ENCODE peak calls at places on chromosomes 4 and X, in nine cellular contexts. N, I, R, A, D, G, Q, S and W are unnamed samples.

GRCh38 chr4:114364857-114365256 is 233.8 kb upstream of the UGT8 start:
- DNase-seq in N (no peak), I (peak), R (no peak), A (peak), D (peak), G (peak), Q (no peak), S (no peak), W (no peak)

GRCh38 chrX:56572975-56573374 is 9.5 kb downstream of the UBQLN2 start:
- DNase-seq in N (no peak), I (no peak), R (no peak), A (no peak), D (no peak), G (no peak), Q (no peak), S (no peak), W (no peak)

GRCh38 chr4:4216668-4217067 is 10.1 kb downstream of the OTOP1 start:
- DNase-seq in N (no peak), I (peak), R (no peak), A (no peak), D (no peak), G (peak), Q (no peak), S (no peak), W (no peak)

GRCh38 chr4:147772056-147772455 is 40.2 kb downstream of the ARHGAP10 start:
- DNase-seq in N (peak), I (no peak), R (no peak), A (no peak), D (no peak), G (no peak), Q (no peak), S (no peak), W (no peak)

GRCh38 chrX:39577206-39577605 is 520.6 kb downstream of the BCOR start:
- DNase-seq in N (no peak), I (peak), R (no peak), A (no peak), D (peak), G (no peak), Q (no peak), S (no peak), W (no peak)

GRCh38 chrX:112784692-112785091 is 55.9 kb downstream of the AMOT start:
- DNase-seq in N (no peak), I (no peak), R (no peak), A (no peak), D (no peak), G (no peak), Q (no peak), S (no peak), W (no peak)

GRCh38 chr4:56671860-56672259 is 9.2 kb downstream of the HOPX start:
- DNase-seq in N (no peak), I (no peak), R (no peak), A (no peak), D (peak), G (peak), Q (no peak), S (no peak), W (no peak)

GRCh38 chr4:141702472-141703182 is 66.2 kb downstream of the IL15 start:
- DNase-seq in N (no peak), I (no peak), R (no peak), A (no peak), D (peak), G (peak), Q (peak), S (peak), W (no peak)

GRCh38 chr4:62640296-62640695 is 1440.2 kb downstream of the ADGRL3 start:
- DNase-seq in N (no peak), I (no peak), R (no peak), A (no peak), D (no peak), G (no peak), Q (no peak), S (no peak), W (no peak)

GRCh38 chr4:144647095-144647959 is 1.4 kb downstream of the HHIP start:
- DNase-seq in N (no peak), I (peak), R (no peak), A (no peak), D (peak), G (peak), Q (peak), S (no peak), W (peak)

GRCh38 chrX:148940411-148940996 is 440.1 kb downstream of the AFF2 start:
- DNase-seq in N (no peak), I (no peak), R (no peak), A (no peak), D (no peak), G (peak), Q (no peak), S (no peak), W (no peak)

GRCh38 chr4:101346312-101346561 is 1.1 kb downstream of the PPP3CA start:
- DNase-seq in N (no peak), I (no peak), R (peak), A (no peak), D (no peak), G (no peak), Q (no peak), S (no peak), W (no peak)

GRCh38 chr4:1843852-1844251 is 12.1 kb downstream of the LETM1 start:
- DNase-seq in N (no peak), I (no peak), R (peak), A (no peak), D (peak), G (peak), Q (no peak), S (no peak), W (no peak)

GRCh38 chr4:168856312-168856711 is 153.7 kb downstream of the CBR4 start:
- DNase-seq in N (no peak), I (peak), R (no peak), A (peak), D (peak), G (peak), Q (no peak), S (no peak), W (no peak)

GRCh38 chr4:170529760-170530440 is 440.1 kb upstream of the AADAT start:
- DNase-seq in N (no peak), I (no peak), R (no peak), A (no peak), D (no peak), G (no peak), Q (no peak), S (no peak), W (no peak)

DNA sequence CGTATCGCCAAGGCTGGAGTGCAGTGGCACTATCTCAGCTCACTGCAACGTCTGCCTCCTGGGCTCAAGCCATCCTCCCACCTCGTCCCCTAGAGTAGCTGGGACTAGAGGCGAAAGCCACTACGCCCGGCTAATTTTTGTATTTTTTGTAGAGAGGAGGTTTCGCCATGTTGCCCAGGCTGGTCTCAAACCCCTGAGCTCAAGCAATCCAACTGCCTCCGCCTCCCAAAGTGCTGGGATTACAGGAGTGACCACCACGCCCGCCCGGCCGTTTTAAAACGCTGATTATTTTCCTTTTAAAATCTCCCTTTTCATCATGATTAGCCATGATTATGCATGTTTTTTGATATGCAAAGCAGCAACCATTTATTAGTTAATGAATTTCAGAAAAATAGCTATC is 2.2 kb downstream of the N4BP2 start:
- DNase-seq in N (no peak), I (no peak), R (no peak), A (no peak), D (no peak), G (no peak), Q (no peak), S (peak), W (no peak)
- H3K4me3 ChIP-seq in N (no peak), I (peak), R (no peak), A (peak), D (peak), G (peak), Q (no peak), S (no peak), W (no peak)

GRCh38 chr4:181830404-181831035 is 412.7 kb upstream of the TENM3 start:
- DNase-seq in N (no peak), I (no peak), R (no peak), A (no peak), D (no peak), G (no peak), Q (no peak), S (no peak), W (no peak)
- H3K4me3 ChIP-seq in N (no peak), I (no peak), R (no peak), A (no peak), D (no peak), G (no peak), Q (no peak), S (no peak), W (no peak)

DNA sequence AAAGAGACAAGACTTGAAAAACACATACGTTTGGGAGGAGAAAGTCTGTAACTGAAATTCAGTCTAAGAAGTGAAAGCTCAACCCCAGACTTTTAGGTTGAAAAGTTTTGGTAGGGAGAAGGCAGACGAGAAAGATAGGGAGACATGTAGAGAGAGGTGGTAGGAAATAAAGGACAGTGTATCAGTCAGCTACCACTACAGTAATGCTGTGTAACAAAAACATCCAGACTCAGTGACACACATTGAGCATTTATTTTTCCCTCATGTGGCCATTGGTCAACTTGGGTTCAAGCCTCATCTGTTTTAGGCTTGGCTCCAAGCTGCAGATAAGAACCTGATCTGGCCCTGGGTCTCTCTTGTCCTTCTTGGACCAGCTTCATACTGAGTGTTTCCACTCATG is 26.9 kb downstream of the CCKAR start:
- DNase-seq in N (no peak), I (no peak), R (no peak), A (no peak), D (no peak), G (no peak), Q (no peak), S (no peak), W (no peak)
- H3K4me3 ChIP-seq in N (no peak), I (no peak), R (no peak), A (no peak), D (no peak), G (no peak), Q (no peak), S (no peak), W (no peak)

GRCh38 chr4:10096201-10096975 is 20.2 kb downstream of the WDR1 start:
- DNase-seq in N (peak), I (peak), R (peak), A (peak), D (peak), G (peak), Q (peak), S (no peak), W (no peak)
- H3K4me3 ChIP-seq in N (no peak), I (peak), R (no peak), A (no peak), D (no peak), G (no peak), Q (no peak), S (no peak), W (no peak)

GRCh38 chrX:69539437-69539836 is 35.3 kb downstream of the NALF2 start:
- DNase-seq in N (no peak), I (no peak), R (no peak), A (no peak), D (no peak), G (no peak), Q (no peak), S (peak), W (no peak)

GRCh38 chrX:69535661-69536060 is 31.5 kb downstream of the NALF2 start:
- DNase-seq in N (no peak), I (no peak), R (no peak), A (no peak), D (no peak), G (no peak), Q (no peak), S (peak), W (no peak)

GRCh38 chrX:69541959-69542358 is 37.8 kb downstream of the NALF2 start:
- DNase-seq in N (no peak), I (no peak), R (no peak), A (no peak), D (no peak), G (no peak), Q (no peak), S (no peak), W (no peak)

GRCh38 chrX:69543572-69543971 is 39.4 kb downstream of the NALF2 start:
- DNase-seq in N (no peak), I (no peak), R (no peak), A (no peak), D (no peak), G (no peak), Q (no peak), S (no peak), W (no peak)

DNA sequence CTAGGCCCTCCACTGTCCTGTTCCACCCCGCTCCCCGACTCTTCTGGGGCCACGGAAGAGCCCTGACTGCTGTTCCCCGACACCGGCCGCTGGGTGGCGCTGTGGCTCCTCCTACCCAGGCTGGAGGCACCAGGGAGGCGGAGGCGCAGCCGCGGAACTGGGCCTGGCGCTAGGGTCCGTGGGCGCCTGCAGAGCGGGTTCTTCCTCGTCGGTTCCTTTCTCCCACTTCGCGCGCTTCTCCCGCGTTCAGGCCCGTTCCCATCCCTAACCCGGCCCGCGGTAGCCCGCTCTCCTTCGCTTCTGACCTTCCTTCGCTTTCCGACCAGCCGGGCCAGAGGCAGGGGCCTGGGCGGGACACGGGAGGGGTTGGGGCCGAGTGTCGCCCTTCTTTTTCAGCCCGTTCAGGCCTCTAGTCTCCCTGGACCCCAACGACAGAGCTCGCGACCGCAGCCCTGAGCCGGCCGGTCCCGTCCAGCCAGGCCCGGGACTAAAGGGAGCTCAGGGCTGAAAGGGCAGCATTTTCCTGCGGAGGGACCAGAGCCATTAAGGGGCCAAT is 34.3 kb downstream of the NALF2 start:
- DNase-seq in N (peak), I (peak), R (peak), A (peak), D (peak), G (peak), Q (peak), S (peak), W (peak)
- H3K4me3 ChIP-seq in N (peak), I (peak), R (no peak), A (peak), D (peak), G (peak), Q (no peak), S (no peak), W (peak)